ENCODE peak calls at places on chromosomes 2 and 18, in six cellular contexts. S, I, A, L, E and H are unnamed samples.

GRCh38 chr2:12606472-12607000 is 110.2 kb upstream of the TRIB2 start:
- DNase-seq in S (no peak), I (no peak), A (no peak), L (peak; percentile 52), E (peak; percentile 66), H (no peak)

GRCh38 chr2:57597940-57598339 is 448.7 kb upstream of the VRK2 start:
- DNase-seq in S (no peak), I (no peak), A (no peak), L (no peak), E (no peak), H (no peak)

GRCh38 chr2:26735096-26735495 is 29.0 kb upstream of the SLC35F6 start:
- DNase-seq in S (no peak), I (no peak), A (no peak), L (peak; percentile 96), E (peak; percentile 96), H (no peak)

GRCh38 chr18:33107511-33107910 is 333.0 kb downstream of the CCDC178 start:
- DNase-seq in S (no peak), I (no peak), A (no peak), L (no peak), E (no peak), H (no peak)

GRCh38 chr18:28041366-28041765 is 135.6 kb downstream of the CDH2 start:
- DNase-seq in S (no peak), I (no peak), A (no peak), L (peak; percentile 11), E (peak; percentile 53), H (no peak)

GRCh38 chr2:125004091-125004800 is 979.2 kb downstream of the CNTNAP5 start:
- DNase-seq in S (no peak), I (no peak), A (no peak), L (no peak), E (no peak), H (no peak)

GRCh38 chr2:215352602-215353001 is 40.7 kb downstream of the ATIC start:
- DNase-seq in S (no peak), I (no peak), A (no peak), L (no peak), E (no peak), H (no peak)

GRCh38 chr18:67639872-67640271 is 123.4 kb upstream of the DSEL start:
- DNase-seq in S (no peak), I (no peak), A (no peak), L (no peak), E (no peak), H (no peak)

GRCh38 chr18:13356032-13356431 is 137.5 kb downstream of the LDLRAD4 start:
- DNase-seq in S (no peak), I (no peak), A (no peak), L (no peak), E (no peak), H (no peak)

GRCh38 chr2:68643874-68644485 is 601 bp downstream of the PROKR1 start:
- DNase-seq in S (no peak), I (no peak), A (no peak), L (no peak), E (no peak), H (no peak)

GRCh38 chr2:186036862-186037449 is 298.4 kb downstream of the FSIP2 start:
- DNase-seq in S (no peak), I (no peak), A (no peak), L (no peak), E (no peak), H (no peak)

GRCh38 chr18:36301884-36302283 is 4.4 kb downstream of the FHOD3 start:
- DNase-seq in S (no peak), I (no peak), A (no peak), L (no peak), E (no peak), H (peak; percentile 32)

GRCh38 chr18:58615150-58616132 is 13.4 kb downstream of the ALPK2 start:
- DNase-seq in S (peak; percentile 88), I (no peak), A (no peak), L (no peak), E (peak; percentile 30), H (no peak)

GRCh38 chr2:20378891-20379519 is 28.4 kb upstream of the PUM2 start:
- DNase-seq in S (no peak), I (peak; percentile 92), A (no peak), L (peak; percentile 94), E (peak; percentile 86), H (no peak)

GRCh38 chr2:75208738-75209137 is 9.4 kb upstream of the TACR1 start:
- DNase-seq in S (no peak), I (no peak), A (no peak), L (no peak), E (no peak), H (no peak)

GRCh38 chr2:83022631-83023210 is 1436.4 kb downstream of the SUCLG1 start:
- DNase-seq in S (no peak), I (no peak), A (no peak), L (peak; percentile 60), E (no peak), H (no peak)

GRCh38 chr2:7633556-7634153 is 716.4 kb downstream of the RNF144A start:
- DNase-seq in S (no peak), I (no peak), A (peak; percentile 25), L (no peak), E (no peak), H (no peak)

GRCh38 chr2:223000872-223001825 is 50.8 kb upstream of the KCNE4 start:
- DNase-seq in S (no peak), I (no peak), A (no peak), L (no peak), E (no peak), H (no peak)

GRCh38 chr2:234003972-234004617 is 46.4 kb upstream of the SPP2 start:
- DNase-seq in S (no peak), I (peak; percentile 57), A (no peak), L (peak; percentile 96), E (peak; percentile 95), H (no peak)

GRCh38 chr2:60641866-60642788 is 88.7 kb upstream of the BCL11A start:
- DNase-seq in S (no peak), I (peak; percentile 66), A (peak; percentile 81), L (peak; percentile 66), E (peak; percentile 49), H (no peak)

GRCh38 chr2:235049069-235049468 is 97.3 kb downstream of the SH3BP4 start:
- DNase-seq in S (no peak), I (peak; percentile 32), A (no peak), L (no peak), E (no peak), H (no peak)

GRCh38 chr18:54916507-54916906 is 42.8 kb downstream of the CCDC68 start:
- DNase-seq in S (no peak), I (peak; percentile 60), A (no peak), L (no peak), E (no peak), H (no peak)

GRCh38 chr2:150610670-150611279 is 123.3 kb upstream of the RND3 start:
- DNase-seq in S (no peak), I (peak; percentile 76), A (peak; percentile 8), L (peak; percentile 56), E (peak; percentile 69), H (no peak)

GRCh38 chr18:13568443-13569392 is 157.6 kb downstream of the FAM210A start:
- DNase-seq in S (peak; percentile 74), I (no peak), A (peak; percentile 10), L (no peak), E (no peak), H (no peak)

GRCh38 chr2:38407111-38407682 is 30.1 kb upstream of the ATL2 start:
- DNase-seq in S (no peak), I (peak; percentile 49), A (peak; percentile 42), L (no peak), E (no peak), H (no peak)

GRCh38 chr2:234258562-234259141 is 208.2 kb downstream of the SPP2 start:
- DNase-seq in S (no peak), I (no peak), A (no peak), L (no peak), E (peak; percentile 86), H (no peak)

GRCh38 chr2:234953116-234954031 is 1.6 kb downstream of the SH3BP4 start:
- DNase-seq in S (no peak), I (peak; percentile 60), A (no peak), L (no peak), E (no peak), H (peak; percentile 70)

GRCh38 chr18:5295231-5295920 is at the start of gene ZBTB14:
- DNase-seq in S (no peak), I (peak; percentile 79), A (peak; percentile 79), L (peak; percentile 58), E (peak; percentile 54), H (no peak)

GRCh38 chr2:71506222-71506621 is 52.9 kb downstream of the DYSF start:
- DNase-seq in S (no peak), I (no peak), A (no peak), L (no peak), E (no peak), H (no peak)

GRCh38 chr18:59514193-59514592 is 155.1 kb upstream of the LMAN1 start:
- DNase-seq in S (no peak), I (no peak), A (no peak), L (peak; percentile 82), E (peak; percentile 73), H (peak; percentile 16)

GRCh38 chr18:9915291-9916066 is 1.7 kb downstream of the VAPA start:
- DNase-seq in S (no peak), I (no peak), A (no peak), L (no peak), E (peak; percentile 7), H (no peak)
- H3K4me1 ChIP-seq in S (peaks cover 12% of the 10 kb centered on the region), I (peaks cover 9% of the 10 kb centered on the region), A (peaks cover 48% of the 10 kb centered on the region), L (peaks cover 10% of the 10 kb centered on the region), E (peaks cover 4% of the 10 kb centered on the region), H (peaks cover 53% of the 10 kb centered on the region)

GRCh38 chr2:173210270-173211196 is 134.9 kb downstream of the MAP3K20 start:
- DNase-seq in S (peak; percentile 40), I (peak; percentile 82), A (peak; percentile 65), L (peak; percentile 97), E (peak; percentile 97), H (no peak)
- TF ChIP-seq CTCF in S (peak; percentile 78), I (peak; percentile 95), A (peak; percentile 95), L (peak; percentile 96), E (peak; percentile 97), H (peak; percentile 60)

GRCh38 chr18:44957025-44957424 is 276.3 kb downstream of the SETBP1 start:
- DNase-seq in S (no peak), I (no peak), A (no peak), L (no peak), E (no peak), H (no peak)
- H3K4me1 ChIP-seq in S (no peaks in the 10 kb centered on the region), I (no peaks in the 10 kb centered on the region), A (no peaks in the 10 kb centered on the region), L (no peaks in the 10 kb centered on the region), E (no peaks in the 10 kb centered on the region), H (peaks cover 13% of the 10 kb centered on the region)

DNA sequence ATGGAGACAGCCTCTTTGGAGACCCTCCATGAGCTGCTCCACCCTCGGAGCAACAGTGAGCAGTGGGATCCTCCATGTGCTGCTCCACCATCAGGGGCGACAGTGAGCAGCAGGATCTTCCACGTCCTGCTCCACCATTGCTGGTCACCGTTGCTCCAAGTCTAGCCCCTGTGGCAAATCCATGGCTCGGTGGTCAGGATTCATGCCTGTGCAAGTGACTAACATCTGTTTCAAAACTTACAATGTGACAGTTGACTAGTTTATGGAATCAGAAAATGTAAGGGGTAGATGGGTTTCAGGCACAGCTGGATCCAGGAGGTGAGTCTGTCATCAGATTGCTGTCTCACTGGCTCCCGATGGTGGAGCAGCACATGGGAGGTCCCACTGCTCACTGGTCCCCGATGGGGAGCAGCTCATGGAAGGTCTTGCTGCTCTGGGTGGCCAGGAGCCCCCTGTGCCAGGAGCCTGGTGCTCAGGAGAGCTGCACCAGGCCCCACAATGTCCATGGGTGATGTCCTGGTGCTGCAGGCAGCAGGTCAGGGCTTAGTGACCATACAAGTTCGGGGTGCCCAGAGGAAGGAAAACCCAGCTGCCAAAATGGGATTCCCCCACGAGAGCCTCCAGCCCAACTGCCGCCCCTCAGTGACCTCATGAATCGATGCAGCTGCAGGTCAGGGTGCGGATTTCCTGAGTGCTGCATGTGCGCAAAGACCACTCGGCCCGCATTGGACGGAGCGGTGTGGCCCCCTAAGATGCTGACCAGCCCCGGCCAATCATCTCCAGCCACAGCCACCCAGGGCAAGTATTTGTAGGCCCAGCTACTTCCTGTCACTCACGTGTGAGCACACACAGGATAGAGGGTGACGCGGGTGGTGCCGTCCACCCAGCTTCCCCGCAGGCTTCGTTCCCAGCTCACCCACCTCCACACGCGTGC is 116.5 kb upstream of the OTOS start:
- DNase-seq in S (no peak), I (peak; percentile 40), A (no peak), L (no peak), E (no peak), H (peak; percentile 95)
- TF ChIP-seq CTCF in S (no peak), I (peak; percentile 22), A (no peak), L (no peak), E (no peak), H (no peak)